ENCODE peak calls at places on chromosomes 16 and 17, in ten cellular contexts. U is tibial nerve, K is vagina, W is left ventricle myocardium inferior, C is brain microvascular endothelial cell, G is IMR-90, X is AG10803, V is fibroblast of lung, Z is fibroblast of the aortic adventitia, S is BJ. P is an unnamed sample.
A peak's percentile ranks its signal among the peaks of the same experiment; 100 is the strongest.

GRCh38 chr16:83402160-83402794 is 405.5 kb upstream of the HSBP1 start:
- DNase-seq in U (no peak), K (no peak), W (no peak), C (no peak), G (peak; percentile 45), X (peak; percentile 70), V (peak; percentile 67), Z (peak; percentile 9), S (no peak), P (no peak)

GRCh38 chr16:50460538-50461399 is 87.4 kb upstream of the NKD1 start:
- DNase-seq in U (no peak), K (no peak), W (no peak), C (no peak), G (no peak), X (no peak), V (no peak), Z (no peak), S (no peak), P (no peak)

GRCh38 chr17:34756670-34757021 is 177.3 kb downstream of the TMEM132E start:
- DNase-seq in U (no peak), K (no peak), W (no peak), C (no peak), G (no peak), X (no peak), V (peak; percentile 5), Z (no peak), S (no peak), P (no peak)

GRCh38 chr16:28981517-28981916 is 3.3 kb upstream of the LAT start:
- DNase-seq in U (no peak), K (no peak), W (no peak), C (no peak), G (no peak), X (no peak), V (no peak), Z (no peak), S (no peak), P (no peak)

GRCh38 chr17:49952209-49952911 is 16.6 kb upstream of the DLX4 start:
- DNase-seq in U (peak; percentile 45), K (no peak), W (peak; percentile 69), C (peak; percentile 58), G (peak; percentile 40), X (peak; percentile 51), V (peak; percentile 56), Z (peak; percentile 55), S (no peak), P (peak; percentile 44)

GRCh38 chr16:3698941-3699340 is 18.4 kb downstream of the TRAP1 start:
- DNase-seq in U (no peak), K (no peak), W (no peak), C (no peak), G (peak; percentile 9), X (no peak), V (peak; percentile 22), Z (no peak), S (no peak), P (no peak)

GRCh38 chr16:5490499-5490898 is 392.9 kb upstream of the EEF2KMT start:
- DNase-seq in U (no peak), K (no peak), W (no peak), C (no peak), G (no peak), X (no peak), V (peak; percentile 17), Z (no peak), S (no peak), P (no peak)

GRCh38 chr17:31320791-31321190 is 631 bp downstream of the EVI2A start:
- DNase-seq in U (no peak), K (no peak), W (no peak), C (no peak), G (peak; percentile 37), X (peak; percentile 13), V (peak; percentile 26), Z (peak; percentile 49), S (no peak), P (no peak)

GRCh38 chr17:76178124-76178523 is 37.1 kb upstream of the FOXJ1 start:
- DNase-seq in U (no peak), K (no peak), W (no peak), C (no peak), G (no peak), X (no peak), V (no peak), Z (no peak), S (no peak), P (no peak)

GRCh38 chr17:76176701-76177574 is 35.9 kb upstream of the FOXJ1 start:
- DNase-seq in U (no peak), K (no peak), W (no peak), C (no peak), G (no peak), X (no peak), V (no peak), Z (no peak), S (no peak), P (no peak)

GRCh38 chr17:76184266-76184665 is 43.2 kb upstream of the FOXJ1 start:
- DNase-seq in U (no peak), K (no peak), W (no peak), C (no peak), G (no peak), X (no peak), V (no peak), Z (no peak), S (no peak), P (no peak)

GRCh38 chr17:76182016-76182764 is 41.1 kb upstream of the FOXJ1 start:
- DNase-seq in U (peak; percentile 92), K (no peak), W (peak; percentile 86), C (peak; percentile 89), G (peak; percentile 89), X (peak; percentile 85), V (peak; percentile 79), Z (peak; percentile 87), S (peak; percentile 35), P (peak; percentile 87)

GRCh38 chr17:76179496-76180467 is 38.7 kb upstream of the FOXJ1 start:
- DNase-seq in U (no peak), K (no peak), W (no peak), C (no peak), G (peak; percentile 50), X (peak; percentile 29), V (no peak), Z (peak; percentile 20), S (no peak), P (no peak)
- TF ChIP-seq CTCF in U (no peak), K (no peak), W (no peak), C (peak; percentile 28), G (no peak), X (no peak), V (no peak), Z (peak; percentile 11), S (peak; percentile 10), P (no peak)

DNA sequence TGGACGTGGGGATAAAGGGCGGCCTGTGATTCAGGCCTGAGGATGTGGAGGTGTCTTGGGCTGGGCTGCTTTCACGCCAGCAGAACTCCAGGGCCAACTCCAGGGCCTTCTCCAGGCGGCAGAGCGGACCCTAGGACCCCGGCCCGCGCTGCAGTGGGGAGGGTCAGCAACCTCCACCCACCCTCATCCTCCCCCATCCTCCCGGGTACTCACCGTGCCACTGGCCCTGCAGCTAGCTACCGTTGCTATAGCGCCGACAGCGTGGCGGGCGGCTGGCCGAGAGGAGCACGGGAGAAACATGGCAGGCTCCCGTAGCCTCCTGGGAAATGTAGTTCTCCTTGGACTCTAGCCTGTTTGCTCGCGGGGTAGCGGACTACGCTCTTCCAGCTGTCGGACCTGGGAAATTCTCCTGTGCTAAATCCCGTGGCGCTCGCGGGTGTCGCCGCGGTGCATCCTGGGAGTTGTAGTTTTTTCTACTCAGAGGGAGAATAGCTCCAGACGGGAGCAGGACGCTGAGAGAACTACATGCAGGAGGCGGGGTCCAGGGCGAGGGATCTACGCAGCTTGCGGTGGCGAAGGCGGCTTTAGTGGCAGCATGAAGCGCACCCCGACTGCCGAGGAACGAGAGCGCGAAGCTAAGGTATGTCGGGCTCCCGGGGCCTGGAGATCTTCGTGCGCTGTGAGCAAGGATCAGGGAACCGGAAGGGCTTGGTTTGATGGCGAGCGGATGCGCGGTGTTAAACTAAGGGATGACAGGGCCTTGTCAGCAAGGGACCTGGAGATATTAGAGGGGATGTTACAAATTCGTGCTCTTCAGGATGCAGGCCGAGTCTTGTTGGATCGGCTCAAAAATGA is at the start of the genes FTO and RPGRIP1L:
- DNase-seq in U (peak; percentile 99), K (peak; percentile 97), W (peak; percentile 98), C (peak; percentile 99), G (peak; percentile 99), X (peak; percentile 99), V (peak; percentile 98), Z (peak; percentile 99), S (peak; percentile 98), P (peak; percentile 91)
- TF ChIP-seq CTCF in U (peak; percentile 6), K (peak; percentile 2), W (peak; percentile 34), C (no peak), G (peak; percentile 5), X (no peak), V (no peak), Z (peak; percentile 1), S (no peak), P (no peak)

DNA sequence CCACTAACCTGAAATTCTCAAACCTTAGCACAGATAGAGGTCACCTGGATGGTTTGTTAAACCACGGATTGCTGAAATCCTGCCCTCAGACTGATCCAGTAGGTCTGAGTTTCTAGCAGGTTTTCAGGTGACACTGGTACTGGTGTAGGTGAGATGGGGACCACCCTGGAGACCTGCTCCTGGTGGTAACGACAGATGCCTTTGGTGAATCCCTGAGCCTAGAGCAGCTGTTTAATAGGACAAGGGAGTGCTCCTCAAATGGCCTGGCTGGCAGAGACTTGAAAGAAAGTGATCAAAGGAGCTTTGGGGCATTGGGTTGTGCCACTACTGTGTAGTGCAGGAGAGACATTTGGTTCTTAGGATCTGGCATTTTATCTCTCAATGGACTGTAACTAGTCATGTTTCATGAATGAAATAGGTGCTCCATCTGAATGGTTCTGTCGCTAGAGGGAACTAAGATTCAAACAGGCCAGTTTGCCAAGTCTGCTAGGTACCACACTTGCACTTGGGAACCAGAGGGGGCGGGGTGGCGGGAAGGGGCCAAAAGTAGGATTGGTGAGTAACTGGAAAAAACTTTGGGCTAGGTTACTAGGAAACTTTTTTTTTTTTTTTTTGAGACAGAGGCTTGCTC is 2.9 kb upstream of the IFI35 start:
- DNase-seq in U (no peak), K (no peak), W (no peak), C (no peak), G (peak; percentile 50), X (peak; percentile 71), V (peak; percentile 75), Z (peak; percentile 62), S (no peak), P (no peak)
- TF ChIP-seq CTCF in U (no peak), K (no peak), W (no peak), C (no peak), G (no peak), X (no peak), V (no peak), Z (peak; percentile 21), S (no peak), P (no peak)

GRCh38 chr16:30802971-30803370 is 16.0 kb upstream of the ZNF629 start:
- DNase-seq in U (no peak), K (no peak), W (no peak), C (no peak), G (no peak), X (no peak), V (no peak), Z (no peak), S (no peak), P (no peak)

GRCh38 chr16:30794634-30795033 is 7.6 kb upstream of the ZNF629 start:
- DNase-seq in U (no peak), K (no peak), W (no peak), C (no peak), G (no peak), X (no peak), V (no peak), Z (no peak), S (no peak), P (no peak)

GRCh38 chr16:30793508-30794069 is 6.6 kb upstream of the ZNF629 start:
- DNase-seq in U (no peak), K (no peak), W (no peak), C (no peak), G (no peak), X (no peak), V (no peak), Z (no peak), S (no peak), P (no peak)

GRCh38 chr16:30797670-30798309 is 10.8 kb upstream of the ZNF629 start:
- DNase-seq in U (no peak), K (no peak), W (no peak), C (no peak), G (no peak), X (no peak), V (no peak), Z (no peak), S (no peak), P (no peak)
- TF ChIP-seq CTCF in U (no peak), K (no peak), W (no peak), C (peak; percentile 37), G (no peak), X (no peak), V (no peak), Z (peak; percentile 22), S (no peak), P (no peak)

P was measured in activated B cell treated with CpG ODN at 0.5 μM for 24 hours.